ENCODE peak calls at places on chromosomes 12 and 14, in five cellular contexts. M is uterus, S is bronchial epithelial cell, I is mucosa of descending colon, C is D721Med. E is an unnamed sample.

GRCh38 chr12:12016284-12017100 is 54.2 kb upstream of the BCL2L14 start:
- DNase-seq in S (no peak), I (no peak), C (no peak), M (no peak), E (no peak)

GRCh38 chr14:55107766-55108554 is 21.1 kb upstream of the LGALS3 start:
- DNase-seq in I (peak), M (peak), S (peak), C (no peak), E (peak)

GRCh38 chr14:22852599-22852939 is 16.2 kb downstream of the MMP14 start:
- DNase-seq in C (no peak), I (no peak), M (peak), S (no peak), E (no peak)

GRCh38 chr14:101056446-101056845 is 152.9 kb upstream of the RTL1 start:
- DNase-seq in I (no peak), C (no peak), S (no peak), M (no peak), E (no peak)

GRCh38 chr12:45601390-45601789 is 128.1 kb upstream of the ARID2 start:
- DNase-seq in C (no peak), I (no peak), S (no peak), M (no peak), E (no peak)

GRCh38 chr14:29919845-29920244 is 7.8 kb downstream of the PRKD1 start:
- DNase-seq in I (no peak), C (no peak), S (no peak), M (no peak), E (no peak)

GRCh38 chr14:99612737-99613330 is 8.8 kb upstream of the CCDC85C start:
- DNase-seq in M (no peak), I (no peak), S (peak), C (no peak), E (peak)

GRCh38 chr14:95314609-95315008 is 5.1 kb downstream of the CLMN start:
- DNase-seq in C (no peak), S (peak), M (no peak), I (no peak), E (peak)

GRCh38 chr12:227923-228845 is 14.2 kb upstream of the SLC6A12 start:
- DNase-seq in I (no peak), S (no peak), M (no peak), C (no peak), E (no peak)

GRCh38 chr12:85872497-85873091 is 1.5 kb upstream of the NTS start:
- DNase-seq in I (no peak), S (peak), M (no peak), C (no peak), E (peak)

DNA sequence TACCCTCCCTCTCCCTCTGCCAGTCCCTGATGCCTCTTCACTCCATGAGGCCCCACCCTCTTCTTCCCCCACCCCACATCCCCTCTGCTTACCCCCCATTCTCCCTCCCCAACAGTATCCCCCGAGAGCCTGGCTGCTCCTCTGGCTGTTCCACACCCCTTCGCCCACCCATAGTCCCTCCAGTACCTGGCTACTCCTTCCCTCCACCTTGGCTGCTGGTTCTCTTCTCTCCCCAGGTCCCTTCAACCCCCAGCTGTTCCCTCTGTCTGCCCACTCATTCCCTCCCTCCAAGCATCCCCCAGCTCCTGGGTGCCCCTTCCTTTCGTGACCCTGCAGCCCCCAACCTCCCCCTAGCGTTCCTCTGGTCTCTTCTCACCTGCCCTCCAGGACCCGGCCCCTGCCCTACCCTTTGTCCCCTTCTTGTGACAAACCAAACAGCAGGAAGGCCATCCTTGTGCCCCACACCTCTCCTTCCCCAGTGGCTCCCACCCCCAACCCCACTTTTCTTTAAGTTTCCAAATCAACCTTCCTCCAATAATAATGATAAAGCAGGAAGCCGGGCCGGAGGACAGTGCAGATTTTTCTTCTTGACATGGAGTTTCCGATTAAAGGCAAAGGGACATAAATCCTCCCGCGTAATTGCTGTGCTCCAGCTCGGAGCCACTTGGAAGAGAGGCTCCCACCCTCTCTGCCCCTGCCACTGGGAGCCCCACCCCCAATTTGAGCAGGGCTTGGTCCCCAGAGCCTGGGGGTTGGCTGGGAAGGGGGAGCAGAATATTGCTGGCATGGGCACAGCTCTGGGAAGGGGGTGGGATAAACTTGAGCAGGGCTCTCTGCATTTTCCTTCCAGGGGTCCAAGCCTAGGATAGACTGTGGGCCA is 40.0 kb downstream of the SMUG1 start:
- DNase-seq in S (no peak), M (no peak), I (no peak), C (no peak), E (no peak)
- TF ChIP-seq CTCF in S (no peak), M (no peak), I (no peak), C (no peak), E (no peak)

DNA sequence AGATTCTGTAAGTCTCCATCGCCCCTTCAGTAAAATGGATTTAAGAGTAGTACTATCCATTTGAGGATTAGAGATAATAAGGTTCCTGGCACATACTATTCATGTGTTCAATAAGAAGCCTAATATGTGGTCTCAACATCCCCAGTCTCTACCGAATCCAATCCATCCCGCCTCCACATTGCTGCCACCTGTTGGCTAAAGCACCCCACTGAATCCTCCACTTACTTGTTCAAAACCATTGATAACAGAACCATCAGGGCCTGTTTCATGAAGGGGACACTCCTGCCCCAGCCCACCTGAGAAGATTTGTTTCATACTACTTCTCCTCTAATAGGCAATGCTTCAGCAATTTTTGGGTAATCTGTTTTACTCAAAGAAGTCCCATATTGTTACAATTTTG is 147.5 kb downstream of the SLC2A13 start:
- DNase-seq in M (no peak), S (no peak), C (no peak), I (no peak), E (no peak)
- TF ChIP-seq CTCF in M (no peak), S (peak), C (no peak), I (no peak), E (no peak)

GRCh38 chr12:27009926-27010325 is 4.3 kb downstream of the TM7SF3 start:
- DNase-seq in I (no peak), S (peak), M (no peak), C (no peak), E (no peak)
- TF ChIP-seq CTCF in I (no peak), S (no peak), M (no peak), C (no peak), E (no peak)

DNA sequence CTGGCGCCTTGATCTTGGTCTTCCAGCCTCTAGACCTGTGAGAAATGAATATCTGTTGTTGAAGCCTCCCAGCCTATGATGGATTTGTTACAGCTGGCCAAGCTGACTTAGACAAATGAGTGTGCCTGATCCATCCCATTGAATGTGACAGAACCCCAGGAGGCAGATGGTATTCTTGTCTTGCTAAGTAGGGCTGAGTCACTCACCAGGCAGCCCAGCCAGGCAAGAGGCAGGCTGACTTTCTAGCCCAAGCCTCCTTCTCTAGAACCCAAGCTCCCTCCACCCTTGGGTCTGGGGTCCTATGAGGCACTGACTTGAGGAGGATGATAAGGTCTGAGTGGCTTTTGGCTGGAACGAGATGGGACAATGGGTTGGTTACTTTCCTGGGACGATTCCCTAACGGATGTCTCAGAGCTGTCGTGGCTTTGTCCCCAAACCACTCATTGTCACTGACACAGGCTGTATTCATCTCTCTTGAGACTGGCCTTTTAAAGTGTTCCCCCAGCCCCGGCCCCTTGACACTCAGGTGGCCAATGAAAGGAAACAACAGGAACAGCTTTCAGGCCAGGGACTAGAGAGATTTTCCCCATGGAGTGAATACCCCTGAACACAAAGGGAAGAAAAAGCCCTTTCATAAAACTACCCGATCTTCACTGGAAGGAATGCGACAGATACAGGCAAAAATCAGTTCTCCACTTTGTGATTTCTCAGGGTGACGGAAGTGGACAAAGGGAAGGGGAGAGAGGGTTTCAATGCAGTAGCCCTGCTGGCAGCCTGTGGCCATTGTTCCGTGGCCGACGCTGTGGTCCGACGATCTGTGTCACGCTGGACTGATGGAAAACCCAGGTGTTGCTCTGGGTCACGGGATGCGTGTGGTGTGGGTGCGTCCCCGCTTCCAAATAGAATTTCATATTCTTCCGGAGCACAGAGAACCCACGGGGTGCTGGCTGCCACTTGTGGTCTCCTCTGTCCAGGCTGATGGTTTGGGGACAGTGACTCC is 264.3 kb downstream of the AACS start:
- DNase-seq in C (no peak), S (peak), M (no peak), I (no peak), E (no peak)
- TF ChIP-seq CTCF in C (no peak), S (no peak), M (no peak), I (no peak), E (no peak)

DNA sequence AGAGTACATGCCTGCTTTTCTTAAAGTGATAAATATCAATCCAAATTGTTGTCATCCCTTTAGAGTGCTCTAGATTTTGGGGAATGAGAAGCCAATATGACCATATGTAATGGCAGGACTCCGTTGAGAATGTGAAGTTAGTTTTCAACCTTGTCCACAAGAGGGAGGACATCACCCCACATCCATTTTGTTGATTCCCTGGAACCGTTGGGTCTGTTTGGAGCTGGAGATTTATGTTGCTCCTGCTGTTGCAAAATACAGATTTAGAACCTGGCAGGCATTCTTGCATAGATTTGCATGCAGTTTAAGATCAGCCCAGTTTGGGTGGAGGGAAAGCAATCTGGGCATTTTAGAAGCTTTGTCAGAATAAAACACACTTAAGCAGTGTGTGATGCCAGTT is 620.1 kb downstream of the NRXN3 start:
- DNase-seq in M (no peak), I (no peak), S (peak), C (no peak), E (no peak)
- TF ChIP-seq CTCF in M (no peak), I (no peak), S (no peak), C (peak), E (peak)

GRCh38 chr12:132169376-132169775 is 25.1 kb downstream of the NOC4L start:
- DNase-seq in C (no peak), M (no peak), S (no peak), I (peak), E (no peak)

GRCh38 chr12:132168311-132169031 is 24.2 kb downstream of the NOC4L start:
- DNase-seq in M (no peak), C (no peak), I (peak), S (no peak), E (no peak)

GRCh38 chr12:132170637-132171292 is 26.5 kb downstream of the NOC4L start:
- DNase-seq in C (no peak), I (peak), S (no peak), M (no peak), E (no peak)

GRCh38 chr12:132171293-132171967 is 27.2 kb downstream of the NOC4L start:
- DNase-seq in I (peak), M (no peak), C (no peak), S (no peak), E (no peak)

GRCh38 chr12:132170094-132170636 is 25.9 kb downstream of the NOC4L start:
- DNase-seq in S (no peak), M (no peak), I (peak), C (no peak), E (peak)
- TF ChIP-seq CTCF in S (no peak), M (no peak), I (no peak), C (no peak), E (no peak)

GRCh38 chr12:26832817-26833691 is at the start of gene ITPR2:
- DNase-seq in C (peak), I (peak), S (peak), M (peak), E (peak)
- TF ChIP-seq CTCF in C (peak), I (no peak), S (peak), M (no peak), E (peak)

DNA sequence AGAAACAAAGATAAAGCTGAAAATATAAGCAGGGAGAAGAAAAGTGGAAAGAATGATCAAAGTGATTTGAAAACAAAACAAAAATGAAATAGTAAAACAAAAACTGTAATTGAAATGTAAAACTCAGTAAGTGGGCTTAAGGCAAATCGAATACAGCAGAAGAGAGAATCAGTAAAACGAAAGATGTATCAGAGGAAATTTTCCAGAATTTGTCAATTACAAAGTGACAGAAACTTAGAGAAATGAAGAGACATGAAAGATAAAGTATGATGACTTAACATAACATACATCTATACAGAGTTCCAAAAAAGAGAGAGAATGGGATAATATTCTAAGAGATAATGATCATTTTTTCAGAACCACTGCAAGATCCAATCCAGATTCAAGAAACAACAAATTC is 10.5 kb downstream of the ZFC3H1 start:
- DNase-seq in C (no peak), I (no peak), S (no peak), M (no peak), E (no peak)
- TF ChIP-seq CTCF in C (no peak), I (no peak), S (no peak), M (no peak), E (no peak)

E was measured in MCF 10A.